ENCODE peak calls at places on chromosome 18, in six cellular contexts. One of them, this sample, is unnamed.

GRCh38 chr18:37453754-37454153 is 111.8 kb downstream of the CELF4 start:
- DNase-seq in GM12878: no peak
- DNase-seq in foreskin fibroblast: no peak
- DNase-seq in vagina: no peak
- DNase-seq in GM12865: no peak
- DNase-seq in upper lobe of right lung: no peak
- DNase-seq in this sample: no peak

GRCh38 chr18:23334569-23334968 is 118.5 kb upstream of the RIOK3 start:
- DNase-seq in GM12865: no peak
- DNase-seq in upper lobe of right lung: no peak
- DNase-seq in vagina: no peak
- DNase-seq in GM12878: no peak
- DNase-seq in foreskin fibroblast: no peak
- DNase-seq in this sample: no peak

GRCh38 chr18:3596324-3597158 is 146.6 kb downstream of the TGIF1 start:
- DNase-seq in GM12865: peak; percentile 81
- DNase-seq in vagina: no peak
- DNase-seq in foreskin fibroblast: no peak
- DNase-seq in GM12878: no peak
- DNase-seq in upper lobe of right lung: peak; percentile 72
- DNase-seq in this sample: peak; percentile 36

GRCh38 chr18:8616026-8616401 is 6.8 kb downstream of the RAB12 start:
- DNase-seq in upper lobe of right lung: no peak
- DNase-seq in GM12878: no peak
- DNase-seq in foreskin fibroblast: no peak
- DNase-seq in GM12865: no peak
- DNase-seq in vagina: no peak
- DNase-seq in this sample: no peak

GRCh38 chr18:37238271-37238670 is 327.3 kb downstream of the CELF4 start:
- DNase-seq in upper lobe of right lung: no peak
- DNase-seq in vagina: no peak
- DNase-seq in foreskin fibroblast: no peak
- DNase-seq in GM12865: no peak
- DNase-seq in GM12878: no peak
- DNase-seq in this sample: no peak

GRCh38 chr18:58098706-58099105 is 54.7 kb downstream of the NEDD4L start:
- DNase-seq in upper lobe of right lung: no peak
- DNase-seq in foreskin fibroblast: peak; percentile 29
- DNase-seq in vagina: no peak
- DNase-seq in GM12865: no peak
- DNase-seq in GM12878: no peak
- DNase-seq in this sample: no peak

GRCh38 chr18:13120967-13121586 is 97.5 kb upstream of the LDLRAD4 start:
- DNase-seq in GM12865: no peak
- DNase-seq in upper lobe of right lung: no peak
- DNase-seq in GM12878: no peak
- DNase-seq in foreskin fibroblast: peak; percentile 67
- DNase-seq in vagina: no peak
- DNase-seq in this sample: peak; percentile 49

GRCh38 chr18:28161608-28162599 is 15.0 kb downstream of the CDH2 start:
- DNase-seq in vagina: no peak
- DNase-seq in GM12865: no peak
- DNase-seq in foreskin fibroblast: peak; percentile 72
- DNase-seq in GM12878: no peak
- DNase-seq in upper lobe of right lung: no peak
- DNase-seq in this sample: no peak

GRCh38 chr18:79396431-79397287 is 929 bp downstream of the NFATC1 start:
- DNase-seq in upper lobe of right lung: peak; percentile 76
- DNase-seq in vagina: no peak
- DNase-seq in GM12878: no peak
- DNase-seq in foreskin fibroblast: peak; percentile 30
- DNase-seq in GM12865: peak; percentile 64
- DNase-seq in this sample: peak; percentile 41

GRCh38 chr18:76686737-76687231 is 135.6 kb upstream of the ZNF236 start:
- DNase-seq in foreskin fibroblast: peak; percentile 56
- DNase-seq in GM12865: peak; percentile 48
- DNase-seq in vagina: peak; percentile 96
- DNase-seq in upper lobe of right lung: no peak
- DNase-seq in GM12878: peak; percentile 15
- DNase-seq in this sample: peak; percentile 78

GRCh38 chr18:46344416-46345180 is 240.4 kb downstream of the HAUS1 start:
- DNase-seq in foreskin fibroblast: no peak
- DNase-seq in GM12865: no peak
- DNase-seq in vagina: no peak
- DNase-seq in GM12878: no peak
- DNase-seq in upper lobe of right lung: peak; percentile 52
- DNase-seq in this sample: no peak

GRCh38 chr18:68714356-68714706 is 577 bp downstream of the TMX3 start:
- DNase-seq in vagina: no peak
- DNase-seq in GM12878: no peak
- DNase-seq in upper lobe of right lung: no peak
- DNase-seq in foreskin fibroblast: no peak
- DNase-seq in GM12865: peak; percentile 14
- DNase-seq in this sample: peak; percentile 20

GRCh38 chr18:75074196-75075015 is 134.5 kb downstream of the PTGR3 start:
- DNase-seq in vagina: peak; percentile 71
- DNase-seq in GM12878: no peak
- DNase-seq in GM12865: no peak
- DNase-seq in upper lobe of right lung: no peak
- DNase-seq in foreskin fibroblast: no peak
- DNase-seq in this sample: no peak

GRCh38 chr18:35106845-35107148 is 65.6 kb downstream of the MAPRE2 start:
- DNase-seq in GM12878: no peak
- DNase-seq in upper lobe of right lung: no peak
- DNase-seq in foreskin fibroblast: no peak
- DNase-seq in vagina: no peak
- DNase-seq in GM12865: no peak
- DNase-seq in this sample: no peak

GRCh38 chr18:23612434-23613090 is 26.3 kb upstream of the NPC1 start:
- DNase-seq in GM12865: no peak
- DNase-seq in foreskin fibroblast: no peak
- DNase-seq in upper lobe of right lung: no peak
- DNase-seq in vagina: no peak
- DNase-seq in GM12878: peak; percentile 38
- DNase-seq in this sample: no peak

GRCh38 chr18:61816071-61816470 is 76.7 kb downstream of the RNF152 start:
- DNase-seq in foreskin fibroblast: no peak
- DNase-seq in GM12878: no peak
- DNase-seq in upper lobe of right lung: no peak
- DNase-seq in vagina: no peak
- DNase-seq in GM12865: no peak
- DNase-seq in this sample: no peak

GRCh38 chr18:78518805-78519204 is 460.8 kb upstream of the SALL3 start:
- DNase-seq in GM12865: no peak
- DNase-seq in vagina: no peak
- DNase-seq in foreskin fibroblast: no peak
- DNase-seq in GM12878: no peak
- DNase-seq in upper lobe of right lung: no peak
- DNase-seq in this sample: no peak

GRCh38 chr18:61400016-61400630 is 66.9 kb downstream of the CDH20 start:
- DNase-seq in vagina: no peak
- DNase-seq in upper lobe of right lung: no peak
- DNase-seq in GM12878: no peak
- DNase-seq in foreskin fibroblast: no peak
- DNase-seq in GM12865: no peak
- DNase-seq in this sample: peak; percentile 17

GRCh38 chr18:46591821-46592391 is 65.1 kb downstream of the LOXHD1 start:
- DNase-seq in GM12878: no peak
- DNase-seq in vagina: no peak
- DNase-seq in upper lobe of right lung: no peak
- DNase-seq in GM12865: no peak
- DNase-seq in foreskin fibroblast: no peak
- DNase-seq in this sample: no peak

GRCh38 chr18:77067315-77068061 is 65.1 kb downstream of the MBP start:
- DNase-seq in foreskin fibroblast: peak; percentile 88
- DNase-seq in vagina: no peak
- DNase-seq in GM12878: peak; percentile 59
- DNase-seq in GM12865: peak; percentile 84
- DNase-seq in upper lobe of right lung: peak; percentile 86
- DNase-seq in this sample: peak; percentile 98

GRCh38 chr18:22439447-22439846 is 21.7 kb upstream of the CTAGE1 start:
- DNase-seq in vagina: no peak
- DNase-seq in upper lobe of right lung: no peak
- DNase-seq in GM12878: no peak
- DNase-seq in foreskin fibroblast: no peak
- DNase-seq in GM12865: no peak
- DNase-seq in this sample: peak; percentile 45

GRCh38 chr18:28834889-28835288 is 658.0 kb upstream of the CDH2 start:
- DNase-seq in GM12878: no peak
- DNase-seq in foreskin fibroblast: peak; percentile 75
- DNase-seq in vagina: no peak
- DNase-seq in upper lobe of right lung: no peak
- DNase-seq in GM12865: no peak
- DNase-seq in this sample: peak; percentile 42

GRCh38 chr18:44887227-44887631 is 206.5 kb downstream of the SETBP1 start:
- DNase-seq in GM12878: peak; percentile 69
- DNase-seq in foreskin fibroblast: peak; percentile 63
- DNase-seq in GM12865: peak; percentile 68
- DNase-seq in upper lobe of right lung: no peak
- DNase-seq in vagina: no peak
- DNase-seq in this sample: peak; percentile 56

GRCh38 chr18:62939925-62940324 is 224.6 kb downstream of the PHLPP1 start:
- DNase-seq in foreskin fibroblast: no peak
- DNase-seq in GM12865: no peak
- DNase-seq in GM12878: no peak
- DNase-seq in vagina: no peak
- DNase-seq in upper lobe of right lung: no peak
- DNase-seq in this sample: no peak

GRCh38 chr18:57859314-57859713 is 56.2 kb upstream of the ATP8B1 start:
- DNase-seq in upper lobe of right lung: no peak
- DNase-seq in GM12878: no peak
- DNase-seq in foreskin fibroblast: no peak
- DNase-seq in vagina: no peak
- DNase-seq in GM12865: peak; percentile 55
- DNase-seq in this sample: peak; percentile 60

GRCh38 chr18:42141439-42141838 is 186.4 kb downstream of the PIK3C3 start:
- DNase-seq in GM12865: no peak
- DNase-seq in foreskin fibroblast: no peak
- DNase-seq in upper lobe of right lung: no peak
- DNase-seq in GM12878: no peak
- DNase-seq in vagina: no peak
- DNase-seq in this sample: peak; percentile 12
- TF ChIP-seq CTCF in GM12865: no peak
- TF ChIP-seq CTCF in foreskin fibroblast: no peak
- TF ChIP-seq CTCF in upper lobe of right lung: no peak
- TF ChIP-seq CTCF in GM12878: no peak
- TF ChIP-seq CTCF in vagina: no peak
- TF ChIP-seq CTCF in this sample: no peak

DNA sequence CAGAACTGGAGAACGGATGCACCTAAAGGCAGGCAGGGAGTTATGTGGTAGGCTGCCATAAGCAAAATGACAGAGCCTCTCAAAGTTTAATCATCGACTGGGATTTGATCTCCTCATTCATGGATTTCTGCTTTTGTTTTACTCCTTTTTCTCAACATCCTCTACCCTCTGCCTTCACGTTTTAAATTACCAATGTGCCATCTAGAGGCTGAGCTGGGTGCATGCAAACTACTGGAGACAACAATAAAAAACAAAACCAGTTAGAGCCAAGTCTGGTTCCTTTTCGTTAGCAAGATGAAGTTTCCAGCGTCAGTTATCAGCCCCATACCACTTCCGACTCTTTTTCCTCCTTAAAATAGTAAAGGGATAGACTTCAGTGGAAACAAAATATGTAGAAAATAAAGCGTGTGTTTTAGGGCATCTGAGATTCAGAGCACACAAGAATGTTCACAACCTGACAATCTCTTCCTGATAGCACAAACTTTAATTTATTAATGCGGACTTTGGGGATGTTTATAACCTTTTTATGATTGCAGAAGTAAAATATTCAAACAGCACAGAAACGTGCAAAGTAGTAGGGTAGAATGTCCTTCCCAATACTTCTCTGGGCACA is 117.0 kb downstream of the LAMA1 start:
- DNase-seq in upper lobe of right lung: no peak
- DNase-seq in GM12878: no peak
- DNase-seq in vagina: no peak
- DNase-seq in GM12865: no peak
- DNase-seq in foreskin fibroblast: peak; percentile 23
- DNase-seq in this sample: peak; percentile 53
- TF ChIP-seq CTCF in upper lobe of right lung: peak; percentile 48
- TF ChIP-seq CTCF in GM12878: peak; percentile 29
- TF ChIP-seq CTCF in vagina: no peak
- TF ChIP-seq CTCF in GM12865: no peak
- TF ChIP-seq CTCF in foreskin fibroblast: peak; percentile 55
- TF ChIP-seq CTCF in this sample: peak; percentile 69

GRCh38 chr18:10440874-10441273 is 13.6 kb upstream of the APCDD1 start:
- DNase-seq in GM12865: no peak
- DNase-seq in upper lobe of right lung: no peak
- DNase-seq in vagina: no peak
- DNase-seq in foreskin fibroblast: no peak
- DNase-seq in GM12878: no peak
- DNase-seq in this sample: no peak

GRCh38 chr18:10444314-10445006 is 10.0 kb upstream of the APCDD1 start:
- DNase-seq in GM12865: no peak
- DNase-seq in foreskin fibroblast: no peak
- DNase-seq in vagina: no peak
- DNase-seq in GM12878: no peak
- DNase-seq in upper lobe of right lung: no peak
- DNase-seq in this sample: no peak

GRCh38 chr18:10441472-10441871 is 13.0 kb upstream of the APCDD1 start:
- DNase-seq in upper lobe of right lung: no peak
- DNase-seq in foreskin fibroblast: no peak
- DNase-seq in GM12878: no peak
- DNase-seq in vagina: no peak
- DNase-seq in GM12865: no peak
- DNase-seq in this sample: no peak

GRCh38 chr18:10443001-10443400 is 11.4 kb upstream of the APCDD1 start:
- DNase-seq in GM12865: no peak
- DNase-seq in foreskin fibroblast: no peak
- DNase-seq in GM12878: no peak
- DNase-seq in upper lobe of right lung: no peak
- DNase-seq in vagina: no peak
- DNase-seq in this sample: no peak

GRCh38 chr18:10442551-10442971 is 11.9 kb upstream of the APCDD1 start:
- DNase-seq in foreskin fibroblast: no peak
- DNase-seq in GM12865: no peak
- DNase-seq in GM12878: no peak
- DNase-seq in vagina: no peak
- DNase-seq in upper lobe of right lung: no peak
- DNase-seq in this sample: no peak
- TF ChIP-seq CTCF in foreskin fibroblast: peak; percentile 14
- TF ChIP-seq CTCF in GM12865: no peak
- TF ChIP-seq CTCF in GM12878: no peak
- TF ChIP-seq CTCF in vagina: no peak
- TF ChIP-seq CTCF in upper lobe of right lung: peak; percentile 16
- TF ChIP-seq CTCF in this sample: peak; percentile 12

GRCh38 chr18:5237083-5237722 is 40.1 kb upstream of the AKAIN1 start:
- DNase-seq in upper lobe of right lung: no peak
- DNase-seq in GM12878: no peak
- DNase-seq in GM12865: peak; percentile 29
- DNase-seq in vagina: no peak
- DNase-seq in foreskin fibroblast: no peak
- DNase-seq in this sample: peak; percentile 25

GRCh38 chr18:5239447-5239846 is 42.4 kb upstream of the AKAIN1 start:
- DNase-seq in GM12865: no peak
- DNase-seq in GM12878: no peak
- DNase-seq in vagina: no peak
- DNase-seq in foreskin fibroblast: no peak
- DNase-seq in upper lobe of right lung: no peak
- DNase-seq in this sample: no peak

GRCh38 chr18:5238371-5238758 is 41.3 kb upstream of the AKAIN1 start:
- DNase-seq in vagina: no peak
- DNase-seq in GM12878: no peak
- DNase-seq in upper lobe of right lung: peak; percentile 78
- DNase-seq in foreskin fibroblast: peak; percentile 13
- DNase-seq in GM12865: peak; percentile 49
- DNase-seq in this sample: peak; percentile 41

GRCh38 chr18:5237723-5238370 is 40.8 kb upstream of the AKAIN1 start:
- DNase-seq in GM12878: peak; percentile 51
- DNase-seq in upper lobe of right lung: peak; percentile 95
- DNase-seq in vagina: no peak
- DNase-seq in foreskin fibroblast: peak; percentile 89
- DNase-seq in GM12865: peak; percentile 95
- DNase-seq in this sample: peak; percentile 93
- TF ChIP-seq CTCF in GM12878: peak; percentile 31
- TF ChIP-seq CTCF in upper lobe of right lung: peak; percentile 38
- TF ChIP-seq CTCF in vagina: no peak
- TF ChIP-seq CTCF in foreskin fibroblast: no peak
- TF ChIP-seq CTCF in GM12865: no peak
- TF ChIP-seq CTCF in this sample: peak; percentile 18

This sample was measured in choroid plexus epithelial cell.